ENCODE peak calls at places on chromosomes 7 and 10, in seven cellular contexts. One of them, this sample, is unnamed.

GRCh38 chr7:148084138-148084537 is 506.4 kb upstream of the C7orf33 start:
- DNase-seq in K562: peak
- DNase-seq in GM12891: no peak
- DNase-seq in GM12878: no peak
- DNase-seq in SK-N-SH: peak
- DNase-seq in HepG2: peak
- DNase-seq in H1: no peak
- DNase-seq in this sample: no peak

GRCh38 chr7:21108182-21108581 is 319.7 kb upstream of the SP4 start:
- DNase-seq in GM12891: no peak
- DNase-seq in GM12878: no peak
- DNase-seq in K562: no peak
- DNase-seq in SK-N-SH: no peak
- DNase-seq in HepG2: no peak
- DNase-seq in H1: no peak
- DNase-seq in this sample: no peak

GRCh38 chr7:149081914-149082313 is 8.6 kb downstream of the ZNF786 start:
- DNase-seq in SK-N-SH: no peak
- DNase-seq in H1: no peak
- DNase-seq in GM12891: no peak
- DNase-seq in HepG2: no peak
- DNase-seq in GM12878: no peak
- DNase-seq in K562: peak
- DNase-seq in this sample: no peak

GRCh38 chr10:30378607-30379006 is 29.5 kb upstream of the MTPAP start:
- DNase-seq in SK-N-SH: no peak
- DNase-seq in GM12891: no peak
- DNase-seq in H1: no peak
- DNase-seq in GM12878: no peak
- DNase-seq in K562: no peak
- DNase-seq in HepG2: no peak
- DNase-seq in this sample: no peak

GRCh38 chr7:139714163-139714901 is 63.5 kb downstream of the HIPK2 start:
- DNase-seq in H1: no peak
- DNase-seq in K562: no peak
- DNase-seq in HepG2: no peak
- DNase-seq in GM12891: peak
- DNase-seq in GM12878: no peak
- DNase-seq in SK-N-SH: no peak
- DNase-seq in this sample: peak

GRCh38 chr10:29635711-29636144 is 957 bp upstream of the SVIL start:
- DNase-seq in HepG2: peak
- DNase-seq in SK-N-SH: no peak
- DNase-seq in K562: no peak
- DNase-seq in GM12891: no peak
- DNase-seq in H1: no peak
- DNase-seq in GM12878: peak
- DNase-seq in this sample: no peak

GRCh38 chr7:100220833-100221718 is 1.3 kb downstream of the PVRIG start:
- DNase-seq in SK-N-SH: no peak
- DNase-seq in GM12878: peak
- DNase-seq in GM12891: peak
- DNase-seq in K562: no peak
- DNase-seq in HepG2: no peak
- DNase-seq in H1: no peak
- DNase-seq in this sample: peak

GRCh38 chr7:28207486-28208158 is 27.0 kb upstream of the JAZF1 start:
- DNase-seq in K562: no peak
- DNase-seq in GM12891: no peak
- DNase-seq in H1: no peak
- DNase-seq in HepG2: no peak
- DNase-seq in SK-N-SH: no peak
- DNase-seq in GM12878: peak
- DNase-seq in this sample: no peak

GRCh38 chr7:16669581-16669980 is 23.6 kb downstream of the BZW2 start:
- DNase-seq in K562: no peak
- DNase-seq in H1: no peak
- DNase-seq in GM12891: no peak
- DNase-seq in HepG2: no peak
- DNase-seq in GM12878: no peak
- DNase-seq in SK-N-SH: no peak
- DNase-seq in this sample: no peak

GRCh38 chr7:116180302-116180701 is 30.0 kb upstream of the TES start:
- DNase-seq in GM12878: no peak
- DNase-seq in K562: peak
- DNase-seq in SK-N-SH: peak
- DNase-seq in H1: peak
- DNase-seq in HepG2: peak
- DNase-seq in GM12891: peak
- DNase-seq in this sample: peak

GRCh38 chr10:129023057-129023456 is 444.0 kb upstream of the MGMT start:
- DNase-seq in H1: no peak
- DNase-seq in GM12891: no peak
- DNase-seq in HepG2: no peak
- DNase-seq in SK-N-SH: no peak
- DNase-seq in GM12878: no peak
- DNase-seq in K562: no peak
- DNase-seq in this sample: no peak

DNA sequence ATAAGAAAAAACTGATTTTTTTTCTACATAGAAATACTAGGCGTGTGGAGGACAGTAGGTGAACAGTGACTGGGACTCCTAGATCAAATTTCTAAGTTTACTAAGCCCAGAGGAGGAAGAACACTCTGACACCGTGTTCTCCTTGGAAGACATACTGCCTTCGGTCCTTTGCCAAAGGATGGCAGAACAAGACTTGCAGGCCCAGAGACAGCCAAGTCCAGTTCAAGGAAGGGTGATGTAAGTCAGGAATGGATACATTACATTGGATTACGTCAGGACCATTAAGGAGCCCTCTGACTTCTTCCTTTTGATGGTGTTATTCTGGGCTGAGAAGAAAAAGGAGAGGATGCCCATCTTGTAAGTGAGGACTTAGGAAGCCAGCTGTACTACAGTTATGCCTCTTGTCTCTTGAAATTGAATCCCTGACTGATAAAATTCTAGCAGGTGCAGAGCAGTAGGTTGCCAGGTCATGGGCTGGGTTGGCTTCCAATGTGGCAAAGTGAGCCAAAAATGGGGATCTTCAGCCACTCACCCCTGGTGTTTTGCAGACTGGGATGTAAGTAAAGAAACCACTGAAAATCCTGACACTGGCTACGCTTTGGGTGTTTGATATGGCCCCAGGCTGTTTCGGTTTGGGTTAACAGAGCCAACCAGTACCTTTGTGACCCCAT is 45.1 kb downstream of the RELN start:
- DNase-seq in H1: no peak
- DNase-seq in GM12891: no peak
- DNase-seq in K562: no peak
- DNase-seq in SK-N-SH: no peak
- DNase-seq in GM12878: no peak
- DNase-seq in HepG2: no peak
- DNase-seq in this sample: no peak
- TF ChIP-seq POLR2AphosphoS5 in H1: no peak
- TF ChIP-seq POLR2AphosphoS5 in GM12891: no peak
- TF ChIP-seq POLR2AphosphoS5 in K562: no peak
- TF ChIP-seq POLR2AphosphoS5 in SK-N-SH: no peak
- TF ChIP-seq POLR2AphosphoS5 in GM12878: no peak
- TF ChIP-seq POLR2AphosphoS5 in HepG2: no peak
- TF ChIP-seq POLR2AphosphoS5 in this sample: no peak

DNA sequence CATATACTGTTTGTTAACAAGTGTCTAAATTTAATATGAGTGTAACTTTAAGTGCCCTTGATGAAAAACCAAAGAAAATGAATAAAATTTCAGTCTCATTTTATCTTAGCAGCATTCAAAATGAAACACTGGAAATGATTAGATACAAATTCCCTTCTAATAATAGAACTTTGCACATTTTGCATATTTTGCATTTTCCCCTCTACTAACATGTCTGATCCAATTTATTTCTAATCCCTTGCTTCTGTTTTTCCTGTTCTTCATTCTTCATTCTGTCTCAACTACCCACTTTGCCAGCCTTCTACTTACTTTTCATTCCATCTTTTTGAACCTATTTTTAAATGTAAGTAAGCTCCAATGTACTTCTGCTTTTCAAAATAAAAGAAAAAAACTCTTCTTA is 42.7 kb upstream of the SEMA3D start:
- DNase-seq in GM12878: no peak
- DNase-seq in SK-N-SH: no peak
- DNase-seq in GM12891: no peak
- DNase-seq in H1: no peak
- DNase-seq in K562: no peak
- DNase-seq in HepG2: no peak
- DNase-seq in this sample: no peak
- TF ChIP-seq TAF1 in GM12878: no peak
- TF ChIP-seq TAF1 in SK-N-SH: no peak
- TF ChIP-seq TAF1 in GM12891: no peak
- TF ChIP-seq TAF1 in H1: no peak
- TF ChIP-seq TAF1 in K562: no peak
- TF ChIP-seq TAF1 in HepG2: no peak
- TF ChIP-seq TAF1 in this sample: no peak

DNA sequence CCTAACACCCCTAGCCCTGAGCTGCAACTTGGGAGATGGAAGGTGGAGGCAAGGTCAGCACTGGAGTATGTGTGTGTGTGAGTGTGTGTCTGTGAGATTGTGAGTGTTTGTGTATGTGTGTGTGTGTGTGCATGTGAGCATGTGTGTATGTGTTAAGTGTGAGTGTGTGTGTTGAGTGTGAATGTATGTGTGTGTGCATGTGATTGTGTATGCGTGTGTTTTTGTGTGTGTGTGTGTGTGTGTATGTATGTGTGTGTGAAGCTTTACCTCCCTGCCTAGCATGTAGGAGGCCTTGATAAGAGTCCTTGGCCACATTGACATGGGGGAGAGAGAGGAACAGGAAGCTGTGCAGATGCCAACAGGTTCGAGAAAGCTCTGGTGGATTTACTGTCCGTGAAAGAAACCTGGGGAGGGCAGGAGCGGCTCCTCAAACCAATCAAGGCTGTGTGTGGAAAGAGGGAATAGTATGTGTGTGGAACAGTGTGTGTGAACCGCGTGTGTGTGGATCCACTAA is 9.3 kb downstream of the RASSF4 start:
- DNase-seq in H1: no peak
- DNase-seq in HepG2: no peak
- DNase-seq in SK-N-SH: no peak
- DNase-seq in GM12878: no peak
- DNase-seq in K562: no peak
- DNase-seq in GM12891: no peak
- DNase-seq in this sample: no peak
- TF ChIP-seq POLR2AphosphoS5 in H1: no peak
- TF ChIP-seq POLR2AphosphoS5 in HepG2: no peak
- TF ChIP-seq POLR2AphosphoS5 in SK-N-SH: no peak
- TF ChIP-seq POLR2AphosphoS5 in GM12878: no peak
- TF ChIP-seq POLR2AphosphoS5 in K562: no peak
- TF ChIP-seq POLR2AphosphoS5 in GM12891: no peak
- TF ChIP-seq POLR2AphosphoS5 in this sample: no peak

DNA sequence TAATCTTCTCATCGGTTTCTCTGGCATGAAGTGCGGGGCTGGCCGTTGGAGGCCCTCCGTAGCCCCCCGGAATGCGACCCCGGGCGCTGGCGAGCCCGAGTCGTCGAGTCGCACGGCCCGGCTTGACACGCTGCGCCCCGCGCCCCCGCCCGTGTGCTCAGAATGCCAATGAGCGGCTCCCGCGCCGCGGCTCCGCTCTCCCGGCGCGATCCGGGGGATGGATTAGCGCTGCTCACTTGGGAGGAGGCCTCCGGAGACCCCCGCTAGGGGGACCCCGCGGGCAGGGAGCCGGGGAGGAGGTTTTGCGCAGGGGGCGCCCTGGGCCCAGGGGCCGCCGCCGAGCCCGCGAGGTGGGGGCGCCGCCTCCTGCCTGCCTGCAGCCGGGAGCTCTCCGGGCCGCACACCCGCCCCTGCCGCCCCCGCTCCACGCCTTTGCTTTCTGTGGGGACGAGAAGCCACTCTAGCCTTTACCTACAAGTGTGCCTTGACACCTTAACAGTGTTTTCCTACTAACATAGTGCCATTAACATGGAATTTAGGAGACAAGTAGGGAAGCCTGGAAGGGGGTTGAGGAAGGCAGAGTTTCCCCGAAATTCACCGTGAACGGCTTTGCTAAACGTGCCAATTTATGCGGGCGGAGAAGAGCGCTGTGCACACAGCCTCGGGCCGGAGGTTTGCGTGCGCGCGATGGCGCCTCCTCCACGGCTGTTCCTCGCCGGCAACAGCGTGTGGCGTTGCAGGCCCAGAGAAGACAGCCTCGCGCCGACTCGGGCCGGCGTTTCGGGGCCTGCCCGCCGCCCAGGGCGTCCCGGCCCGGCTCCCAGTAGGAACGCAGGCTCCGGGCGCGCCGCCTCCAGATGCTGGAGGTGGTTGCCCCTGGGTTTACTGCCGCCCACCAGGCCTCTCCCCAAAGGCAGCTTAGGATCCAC is 7.1 kb downstream of the SHH start:
- DNase-seq in SK-N-SH: peak
- DNase-seq in HepG2: no peak
- DNase-seq in K562: peak
- DNase-seq in H1: peak
- DNase-seq in GM12891: peak
- DNase-seq in GM12878: no peak
- DNase-seq in this sample: peak
- TF ChIP-seq TAF1 in SK-N-SH: no peak
- TF ChIP-seq TAF1 in HepG2: no peak
- TF ChIP-seq TAF1 in K562: no peak
- TF ChIP-seq TAF1 in H1: no peak
- TF ChIP-seq TAF1 in GM12891: no peak
- TF ChIP-seq TAF1 in GM12878: no peak
- TF ChIP-seq TAF1 in this sample: no peak